ENCODE peak calls at places on chromosome 16, in five cellular contexts. One of them, this sample, is unnamed. For H3K9me3, the result is how much of the 10 kb centered on the place peaks cover.

GRCh38 chr16:25914357-25914962 is 222.7 kb downstream of the HS3ST4 start:
- DNase-seq in mesenchymal stem cell: no peak
- DNase-seq in H9: no peak
- DNase-seq in H1: no peak
- DNase-seq in neuronal stem cell: no peak
- DNase-seq in this sample: no peak

GRCh38 chr16:70380205-70380918 is 33.7 kb downstream of the DDX19A start:
- DNase-seq in neuronal stem cell: peak
- DNase-seq in H1: no peak
- DNase-seq in mesenchymal stem cell: peak
- DNase-seq in H9: peak
- DNase-seq in this sample: peak

GRCh38 chr16:49620158-49620867 is 235.6 kb downstream of the ZNF423 start:
- DNase-seq in H9: peak
- DNase-seq in mesenchymal stem cell: peak
- DNase-seq in H1: no peak
- DNase-seq in neuronal stem cell: no peak
- DNase-seq in this sample: no peak

GRCh38 chr16:85413713-85414663 is 199.1 kb upstream of the GSE1 start:
- DNase-seq in neuronal stem cell: no peak
- DNase-seq in mesenchymal stem cell: no peak
- DNase-seq in H9: no peak
- DNase-seq in H1: no peak
- DNase-seq in this sample: no peak

GRCh38 chr16:15404792-15405191 is 9.2 kb downstream of the MPV17L start:
- DNase-seq in H9: no peak
- DNase-seq in H1: no peak
- DNase-seq in neuronal stem cell: no peak
- DNase-seq in mesenchymal stem cell: peak
- DNase-seq in this sample: no peak

GRCh38 chr16:16064874-16065384 is 115.5 kb downstream of the ABCC1 start:
- DNase-seq in H1: no peak
- DNase-seq in mesenchymal stem cell: no peak
- DNase-seq in neuronal stem cell: no peak
- DNase-seq in H9: no peak
- DNase-seq in this sample: no peak

GRCh38 chr16:71439531-71439930 is 2.3 kb downstream of the TLE7 start:
- DNase-seq in mesenchymal stem cell: no peak
- DNase-seq in H9: no peak
- DNase-seq in neuronal stem cell: no peak
- DNase-seq in H1: no peak
- DNase-seq in this sample: no peak

GRCh38 chr16:82761236-82761635 is 134.5 kb downstream of the CDH13 start:
- DNase-seq in mesenchymal stem cell: peak
- DNase-seq in H1: no peak
- DNase-seq in neuronal stem cell: no peak
- DNase-seq in H9: no peak
- DNase-seq in this sample: no peak

GRCh38 chr16:15601212-15601879 is 41.6 kb downstream of the MARF1 start:
- DNase-seq in H1: no peak
- DNase-seq in mesenchymal stem cell: no peak
- DNase-seq in neuronal stem cell: no peak
- DNase-seq in H9: peak
- DNase-seq in this sample: no peak

GRCh38 chr16:24854607-24855171 is 8.9 kb downstream of the SLC5A11 start:
- DNase-seq in mesenchymal stem cell: no peak
- DNase-seq in H9: no peak
- DNase-seq in neuronal stem cell: no peak
- DNase-seq in H1: no peak
- DNase-seq in this sample: no peak

GRCh38 chr16:65353183-65353582 is 231.3 kb upstream of the CDH11 start:
- DNase-seq in neuronal stem cell: no peak
- DNase-seq in H9: no peak
- DNase-seq in mesenchymal stem cell: no peak
- DNase-seq in H1: no peak
- DNase-seq in this sample: no peak

GRCh38 chr16:67149276-67150057 is 1.3 kb downstream of the B3GNT9 start:
- DNase-seq in H9: peak
- DNase-seq in mesenchymal stem cell: no peak
- DNase-seq in neuronal stem cell: no peak
- DNase-seq in H1: no peak
- DNase-seq in this sample: peak

GRCh38 chr16:48503779-48504178 is 106.2 kb downstream of the N4BP1 start:
- DNase-seq in H9: no peak
- DNase-seq in mesenchymal stem cell: no peak
- DNase-seq in neuronal stem cell: no peak
- DNase-seq in H1: no peak
- DNase-seq in this sample: no peak

GRCh38 chr16:13923703-13924298 is 3.8 kb downstream of the ERCC4 start:
- DNase-seq in H1: no peak
- DNase-seq in H9: no peak
- DNase-seq in neuronal stem cell: peak
- DNase-seq in mesenchymal stem cell: peak
- DNase-seq in this sample: no peak

GRCh38 chr16:84832488-84833141 is 12.8 kb downstream of the CRISPLD2 start:
- DNase-seq in H9: no peak
- DNase-seq in neuronal stem cell: no peak
- DNase-seq in mesenchymal stem cell: peak
- DNase-seq in H1: no peak
- DNase-seq in this sample: peak

GRCh38 chr16:21097151-21097550 is 53.5 kb downstream of the DNAH3 start:
- DNase-seq in H1: no peak
- DNase-seq in mesenchymal stem cell: peak
- DNase-seq in neuronal stem cell: no peak
- DNase-seq in H9: no peak
- DNase-seq in this sample: no peak

GRCh38 chr16:31008154-31008950 is 2.1 kb downstream of the STX1B start:
- DNase-seq in neuronal stem cell: no peak
- DNase-seq in H1: no peak
- DNase-seq in H9: no peak
- DNase-seq in mesenchymal stem cell: peak
- DNase-seq in this sample: no peak

GRCh38 chr16:3520398-3520797 is 19.6 kb downstream of the CLUAP1 start:
- DNase-seq in mesenchymal stem cell: peak
- DNase-seq in neuronal stem cell: no peak
- DNase-seq in H1: no peak
- DNase-seq in H9: no peak
- DNase-seq in this sample: no peak

GRCh38 chr16:85055503-85056210 is 28.1 kb downstream of the KIAA0513 start:
- DNase-seq in neuronal stem cell: no peak
- DNase-seq in H1: no peak
- DNase-seq in mesenchymal stem cell: peak
- DNase-seq in H9: no peak
- DNase-seq in this sample: peak

GRCh38 chr16:23082161-23082788 is 67.0 kb downstream of the USP31 start:
- DNase-seq in mesenchymal stem cell: no peak
- DNase-seq in H9: no peak
- DNase-seq in H1: no peak
- DNase-seq in neuronal stem cell: no peak
- DNase-seq in this sample: no peak

GRCh38 chr16:23830276-23830675 is 5.5 kb upstream of the PRKCB start:
- DNase-seq in neuronal stem cell: no peak
- DNase-seq in mesenchymal stem cell: no peak
- DNase-seq in H1: no peak
- DNase-seq in H9: no peak
- DNase-seq in this sample: no peak

GRCh38 chr16:72848045-72848410 is 199.9 kb downstream of the ZFHX3 start:
- DNase-seq in H9: no peak
- DNase-seq in H1: no peak
- DNase-seq in neuronal stem cell: no peak
- DNase-seq in mesenchymal stem cell: no peak
- DNase-seq in this sample: no peak

GRCh38 chr16:3662601-3663000 is 8.1 kb downstream of the DNASE1 start:
- DNase-seq in H9: peak
- DNase-seq in neuronal stem cell: no peak
- DNase-seq in mesenchymal stem cell: no peak
- DNase-seq in H1: no peak
- DNase-seq in this sample: no peak

GRCh38 chr16:9047689-9048301 is 43.6 kb upstream of the HAPSTR1 start:
- DNase-seq in H1: peak
- DNase-seq in neuronal stem cell: peak
- DNase-seq in mesenchymal stem cell: peak
- DNase-seq in H9: peak
- DNase-seq in this sample: peak

GRCh38 chr16:72565137-72565536 is 393.2 kb upstream of the PMFBP1 start:
- DNase-seq in H1: no peak
- DNase-seq in H9: no peak
- DNase-seq in mesenchymal stem cell: no peak
- DNase-seq in neuronal stem cell: no peak
- DNase-seq in this sample: no peak

GRCh38 chr16:53809088-53809951 is 105.4 kb downstream of the FTO start:
- DNase-seq in mesenchymal stem cell: peak
- DNase-seq in H9: no peak
- DNase-seq in H1: no peak
- DNase-seq in neuronal stem cell: no peak
- DNase-seq in this sample: peak

GRCh38 chr16:66927918-66928649 is 2.7 kb upstream of the RRAD start:
- DNase-seq in H1: no peak
- DNase-seq in mesenchymal stem cell: peak
- DNase-seq in H9: no peak
- DNase-seq in neuronal stem cell: no peak
- DNase-seq in this sample: peak

GRCh38 chr16:88329726-88330700 is 52.7 kb upstream of the ZNF469 start:
- DNase-seq in H1: no peak
- DNase-seq in mesenchymal stem cell: no peak
- DNase-seq in H9: no peak
- DNase-seq in neuronal stem cell: no peak
- DNase-seq in this sample: no peak

GRCh38 chr16:67544844-67545664 is 16.4 kb downstream of the RIPOR1 start:
- DNase-seq in neuronal stem cell: no peak
- DNase-seq in H1: no peak
- DNase-seq in mesenchymal stem cell: no peak
- DNase-seq in H9: no peak
- DNase-seq in this sample: no peak

GRCh38 chr16:54503011-54503410 is 216.4 kb upstream of the IRX3 start:
- DNase-seq in H1: no peak
- DNase-seq in H9: no peak
- DNase-seq in mesenchymal stem cell: no peak
- DNase-seq in neuronal stem cell: no peak
- DNase-seq in this sample: no peak

DNA sequence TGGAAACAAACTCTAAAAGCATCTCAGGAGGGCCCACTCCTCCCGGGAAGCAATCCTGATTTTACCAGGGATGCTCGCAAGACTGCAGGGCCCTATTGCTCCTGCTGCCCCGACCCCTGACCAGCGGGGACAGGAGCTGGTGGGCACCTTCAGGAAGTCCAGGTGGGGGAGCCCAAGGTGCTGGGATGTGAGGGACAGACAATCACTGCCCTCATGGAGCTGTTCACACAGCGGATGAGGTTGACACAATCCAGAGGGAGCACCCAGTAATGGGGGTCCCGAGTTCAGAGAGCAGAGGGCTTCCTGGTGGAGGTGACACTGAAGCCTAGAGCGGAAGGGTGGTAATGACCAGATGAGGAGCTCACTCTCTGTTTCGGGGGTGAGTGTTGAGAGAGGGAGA is 126.2 kb downstream of the FOXL1 start:
- DNase-seq in mesenchymal stem cell: no peak
- DNase-seq in H1: no peak
- DNase-seq in neuronal stem cell: no peak
- DNase-seq in H9: no peak
- DNase-seq in this sample: no peak
- H2BK12ac ChIP-seq in mesenchymal stem cell: no peak
- H2BK12ac ChIP-seq in H1: peak
- H2BK12ac ChIP-seq in neuronal stem cell: no peak
- H2BK12ac ChIP-seq in H9: no peak
- H2BK12ac ChIP-seq in this sample: no peak

GRCh38 chr16:68575082-68575481 is 36.0 kb downstream of the ZFP90 start:
- DNase-seq in mesenchymal stem cell: no peak
- DNase-seq in H1: no peak
- DNase-seq in H9: peak
- DNase-seq in neuronal stem cell: no peak
- DNase-seq in this sample: peak
- H3K9me3 ChIP-seq in mesenchymal stem cell: half or more
- H3K9me3 ChIP-seq in H1: under half
- H3K9me3 ChIP-seq in H9: under half
- H3K9me3 ChIP-seq in neuronal stem cell: half or more
- H3K9me3 ChIP-seq in this sample: under half

GRCh38 chr16:59355704-59356103 is 621.6 kb upstream of the GOT2 start:
- DNase-seq in mesenchymal stem cell: no peak
- DNase-seq in H9: no peak
- DNase-seq in H1: no peak
- DNase-seq in neuronal stem cell: no peak
- DNase-seq in this sample: no peak
- H2BK12ac ChIP-seq in mesenchymal stem cell: no peak
- H2BK12ac ChIP-seq in H9: no peak
- H2BK12ac ChIP-seq in H1: no peak
- H2BK12ac ChIP-seq in neuronal stem cell: no peak
- H2BK12ac ChIP-seq in this sample: no peak

GRCh38 chr16:11719171-11719570 is 23.5 kb downstream of the TXNDC11 start:
- DNase-seq in neuronal stem cell: no peak
- DNase-seq in H1: no peak
- DNase-seq in mesenchymal stem cell: no peak
- DNase-seq in H9: no peak
- DNase-seq in this sample: no peak
- H3K9me3 ChIP-seq in neuronal stem cell: under half
- H3K9me3 ChIP-seq in H1: under half
- H3K9me3 ChIP-seq in mesenchymal stem cell: under half
- H3K9me3 ChIP-seq in H9: under half
- H3K9me3 ChIP-seq in this sample: under half

DNA sequence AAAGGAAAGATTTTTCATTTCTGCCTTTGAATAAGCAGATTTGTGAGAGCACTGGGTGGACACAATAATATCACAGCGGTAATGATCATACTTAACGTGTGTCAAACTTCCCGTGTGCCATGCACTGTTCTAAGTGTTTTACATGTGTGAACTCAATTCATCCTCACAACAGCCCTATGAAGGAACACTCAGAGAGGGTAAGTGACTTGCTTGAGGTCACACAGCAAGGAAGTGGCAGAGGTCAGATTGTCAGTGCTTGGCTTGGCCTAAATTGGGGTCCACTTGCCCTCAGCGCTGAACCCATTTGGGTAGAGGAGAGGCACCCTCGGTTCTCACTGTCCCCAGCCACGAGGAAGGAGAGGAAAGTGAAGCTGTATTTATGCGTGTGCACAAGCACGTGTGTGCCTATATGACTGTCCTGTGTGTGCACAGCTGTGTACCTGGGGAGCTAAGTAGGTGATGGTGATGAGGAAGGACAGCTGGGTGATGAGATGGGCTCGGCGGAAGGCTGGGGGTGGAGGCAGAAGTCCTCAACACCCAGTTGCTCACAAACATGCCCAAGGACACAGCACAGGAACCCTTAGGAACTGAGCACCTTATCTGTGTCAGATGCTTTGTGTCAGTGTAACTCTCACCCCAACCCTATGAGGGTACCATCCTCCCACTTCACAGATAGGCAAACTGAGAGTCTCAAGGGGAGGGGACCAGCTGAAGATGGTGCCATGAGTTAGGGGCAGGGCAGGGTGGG is 9.8 kb upstream of the ADGRG3 start:
- DNase-seq in H1: no peak
- DNase-seq in mesenchymal stem cell: no peak
- DNase-seq in H9: no peak
- DNase-seq in neuronal stem cell: no peak
- DNase-seq in this sample: no peak
- H2BK12ac ChIP-seq in H1: no peak
- H2BK12ac ChIP-seq in mesenchymal stem cell: no peak
- H2BK12ac ChIP-seq in H9: no peak
- H2BK12ac ChIP-seq in neuronal stem cell: no peak
- H2BK12ac ChIP-seq in this sample: no peak